ENCODE peak calls at places on chromosomes 2 and 18, in six cellular contexts. One of them, this sample, is unnamed.

GRCh38 chr2:231929961-231930600 is 3.9 kb upstream of the NPPC start:
- DNase-seq in neuronal stem cell: no peak
- DNase-seq in IMR-90: peak; percentile 8
- DNase-seq in mesendoderm: peak; percentile 43
- DNase-seq in trophoblast cell: no peak
- DNase-seq in H9: peak; percentile 82
- DNase-seq in this sample: peak; percentile 25

GRCh38 chr2:46913471-46914381 is 1.9 kb downstream of the MCFD2 start:
- DNase-seq in H9: peak; percentile 45
- DNase-seq in IMR-90: peak; percentile 78
- DNase-seq in neuronal stem cell: no peak
- DNase-seq in trophoblast cell: no peak
- DNase-seq in mesendoderm: peak; percentile 73
- DNase-seq in this sample: peak; percentile 76

GRCh38 chr2:148917431-148917830 is 42.4 kb downstream of the KIF5C start:
- DNase-seq in IMR-90: no peak
- DNase-seq in H9: no peak
- DNase-seq in mesendoderm: no peak
- DNase-seq in neuronal stem cell: no peak
- DNase-seq in trophoblast cell: no peak
- DNase-seq in this sample: no peak

GRCh38 chr2:33115728-33116127 is 169.0 kb downstream of the LTBP1 start:
- DNase-seq in H9: no peak
- DNase-seq in mesendoderm: no peak
- DNase-seq in trophoblast cell: no peak
- DNase-seq in IMR-90: no peak
- DNase-seq in neuronal stem cell: no peak
- DNase-seq in this sample: no peak

GRCh38 chr2:35447210-35447609 is 908.4 kb upstream of the CRIM1 start:
- DNase-seq in mesendoderm: no peak
- DNase-seq in neuronal stem cell: no peak
- DNase-seq in H9: no peak
- DNase-seq in trophoblast cell: peak; percentile 5
- DNase-seq in IMR-90: no peak
- DNase-seq in this sample: peak; percentile 50

GRCh38 chr2:136117391-136117841 is 533 bp downstream of the CXCR4 start:
- DNase-seq in IMR-90: peak; percentile 26
- DNase-seq in neuronal stem cell: peak; percentile 61
- DNase-seq in trophoblast cell: peak; percentile 51
- DNase-seq in mesendoderm: peak; percentile 36
- DNase-seq in H9: peak; percentile 47
- DNase-seq in this sample: peak; percentile 34

GRCh38 chr2:151156943-151157705 is 104.5 kb downstream of the RBM43 start:
- DNase-seq in mesendoderm: no peak
- DNase-seq in IMR-90: peak; percentile 30
- DNase-seq in H9: no peak
- DNase-seq in trophoblast cell: peak; percentile 2
- DNase-seq in neuronal stem cell: no peak
- DNase-seq in this sample: no peak

GRCh38 chr2:5373200-5373599 is 319.0 kb upstream of the SOX11 start:
- DNase-seq in IMR-90: no peak
- DNase-seq in trophoblast cell: no peak
- DNase-seq in neuronal stem cell: peak; percentile 86
- DNase-seq in H9: peak; percentile 75
- DNase-seq in mesendoderm: peak; percentile 90
- DNase-seq in this sample: no peak

GRCh38 chr18:11995445-11996189 is 14.3 kb downstream of the IMPA2 start:
- DNase-seq in mesendoderm: peak; percentile 89
- DNase-seq in IMR-90: peak; percentile 77
- DNase-seq in H9: peak; percentile 67
- DNase-seq in neuronal stem cell: peak; percentile 48
- DNase-seq in trophoblast cell: peak; percentile 77
- DNase-seq in this sample: peak; percentile 78

GRCh38 chr2:226726546-226726945 is 73.1 kb downstream of the IRS1 start:
- DNase-seq in IMR-90: peak; percentile 63
- DNase-seq in mesendoderm: no peak
- DNase-seq in H9: no peak
- DNase-seq in neuronal stem cell: no peak
- DNase-seq in trophoblast cell: no peak
- DNase-seq in this sample: no peak

GRCh38 chr18:21762181-21762772 is 21.7 kb downstream of the MIB1 start:
- DNase-seq in IMR-90: no peak
- DNase-seq in mesendoderm: no peak
- DNase-seq in trophoblast cell: no peak
- DNase-seq in neuronal stem cell: no peak
- DNase-seq in H9: no peak
- DNase-seq in this sample: no peak

GRCh38 chr2:47437287-47437686 is 34.3 kb downstream of the MSH2 start:
- DNase-seq in neuronal stem cell: no peak
- DNase-seq in IMR-90: peak; percentile 47
- DNase-seq in H9: no peak
- DNase-seq in trophoblast cell: peak; percentile 60
- DNase-seq in mesendoderm: peak; percentile 37
- DNase-seq in this sample: peak; percentile 52

GRCh38 chr2:230898016-230898415 is 27.0 kb downstream of the GPR55 start:
- DNase-seq in neuronal stem cell: no peak
- DNase-seq in trophoblast cell: no peak
- DNase-seq in IMR-90: no peak
- DNase-seq in mesendoderm: no peak
- DNase-seq in H9: peak; percentile 19
- DNase-seq in this sample: no peak
- H3K27me3 ChIP-seq in neuronal stem cell: no peaks in the 10 kb centered on the region
- H3K27me3 ChIP-seq in trophoblast cell: no peaks in the 10 kb centered on the region
- H3K27me3 ChIP-seq in IMR-90: peaks cover 56% of the 10 kb centered on the region
- H3K27me3 ChIP-seq in mesendoderm: no peaks in the 10 kb centered on the region
- H3K27me3 ChIP-seq in H9: no peaks in the 10 kb centered on the region
- H3K27me3 ChIP-seq in this sample: peaks cover 64% of the 10 kb centered on the region

DNA sequence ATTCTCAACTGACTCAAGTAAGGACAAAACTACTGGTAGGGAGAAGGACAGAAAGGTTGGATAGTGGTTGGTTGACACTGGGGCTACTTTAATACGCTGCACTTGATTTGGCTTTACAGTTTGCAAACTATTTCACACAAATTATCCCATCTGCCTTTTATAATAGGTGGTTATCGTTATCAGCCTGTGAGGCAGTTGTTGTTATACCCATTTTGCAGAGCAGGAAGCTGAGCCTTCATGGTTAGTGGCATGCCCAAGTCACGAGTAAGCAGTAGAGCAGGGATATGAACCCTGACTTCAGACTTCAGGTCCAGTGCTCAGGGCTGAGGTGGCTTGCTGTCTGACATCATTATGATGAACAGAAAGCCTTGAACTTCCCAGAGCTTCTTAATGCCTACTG is 5.3 kb downstream of the CTIF start:
- DNase-seq in IMR-90: peak; percentile 48
- DNase-seq in neuronal stem cell: no peak
- DNase-seq in mesendoderm: peak; percentile 21
- DNase-seq in H9: no peak
- DNase-seq in trophoblast cell: no peak
- DNase-seq in this sample: no peak
- H2AK5ac ChIP-seq in IMR-90: peak overlapping the region; percentile 33
- H2AK5ac ChIP-seq in neuronal stem cell: no peak overlapping the region
- H2AK5ac ChIP-seq in mesendoderm: peak overlapping the region; percentile 84
- H2AK5ac ChIP-seq in H9: no peak overlapping the region
- H2AK5ac ChIP-seq in trophoblast cell: no peak overlapping the region
- H2AK5ac ChIP-seq in this sample: peak overlapping the region; percentile 1

GRCh38 chr2:156333274-156333950 is 891 bp upstream of the NR4A2 start:
- DNase-seq in H9: no peak
- DNase-seq in mesendoderm: no peak
- DNase-seq in trophoblast cell: peak; percentile 55
- DNase-seq in neuronal stem cell: no peak
- DNase-seq in IMR-90: no peak
- DNase-seq in this sample: no peak
- H3K27me3 ChIP-seq in H9: peaks cover 34% of the 10 kb centered on the region
- H3K27me3 ChIP-seq in mesendoderm: peaks cover 32% of the 10 kb centered on the region
- H3K27me3 ChIP-seq in trophoblast cell: peaks cover 28% of the 10 kb centered on the region
- H3K27me3 ChIP-seq in neuronal stem cell: peaks cover 52% of the 10 kb centered on the region
- H3K27me3 ChIP-seq in IMR-90: no peaks in the 10 kb centered on the region
- H3K27me3 ChIP-seq in this sample: peaks cover 29% of the 10 kb centered on the region

GRCh38 chr18:36185157-36185556 is 2.1 kb upstream of the MOCOS start:
- DNase-seq in trophoblast cell: no peak
- DNase-seq in neuronal stem cell: no peak
- DNase-seq in H9: no peak
- DNase-seq in IMR-90: no peak
- DNase-seq in mesendoderm: no peak
- DNase-seq in this sample: no peak
- H2AK5ac ChIP-seq in trophoblast cell: no peak overlapping the region
- H2AK5ac ChIP-seq in neuronal stem cell: no peak overlapping the region
- H2AK5ac ChIP-seq in H9: no peak overlapping the region
- H2AK5ac ChIP-seq in IMR-90: no peak overlapping the region
- H2AK5ac ChIP-seq in mesendoderm: no peak overlapping the region
- H2AK5ac ChIP-seq in this sample: peak overlapping the region; percentile 24

GRCh38 chr2:222302178-222303018 is 3.6 kb upstream of the PAX3 start:
- DNase-seq in trophoblast cell: no peak
- DNase-seq in neuronal stem cell: no peak
- DNase-seq in mesendoderm: no peak
- DNase-seq in IMR-90: no peak
- DNase-seq in H9: no peak
- DNase-seq in this sample: no peak

GRCh38 chr2:222303045-222303827 is 4.4 kb upstream of the PAX3 start:
- DNase-seq in H9: no peak
- DNase-seq in mesendoderm: no peak
- DNase-seq in neuronal stem cell: no peak
- DNase-seq in trophoblast cell: no peak
- DNase-seq in IMR-90: no peak
- DNase-seq in this sample: no peak

GRCh38 chr2:222299926-222300724 is 1.3 kb upstream of the PAX3 start:
- DNase-seq in H9: no peak
- DNase-seq in neuronal stem cell: no peak
- DNase-seq in mesendoderm: no peak
- DNase-seq in IMR-90: no peak
- DNase-seq in trophoblast cell: no peak
- DNase-seq in this sample: no peak

GRCh38 chr2:222300725-222301295 is 2.0 kb upstream of the PAX3 start:
- DNase-seq in neuronal stem cell: no peak
- DNase-seq in IMR-90: no peak
- DNase-seq in mesendoderm: peak; percentile 82
- DNase-seq in trophoblast cell: no peak
- DNase-seq in H9: no peak
- DNase-seq in this sample: no peak

DNA sequence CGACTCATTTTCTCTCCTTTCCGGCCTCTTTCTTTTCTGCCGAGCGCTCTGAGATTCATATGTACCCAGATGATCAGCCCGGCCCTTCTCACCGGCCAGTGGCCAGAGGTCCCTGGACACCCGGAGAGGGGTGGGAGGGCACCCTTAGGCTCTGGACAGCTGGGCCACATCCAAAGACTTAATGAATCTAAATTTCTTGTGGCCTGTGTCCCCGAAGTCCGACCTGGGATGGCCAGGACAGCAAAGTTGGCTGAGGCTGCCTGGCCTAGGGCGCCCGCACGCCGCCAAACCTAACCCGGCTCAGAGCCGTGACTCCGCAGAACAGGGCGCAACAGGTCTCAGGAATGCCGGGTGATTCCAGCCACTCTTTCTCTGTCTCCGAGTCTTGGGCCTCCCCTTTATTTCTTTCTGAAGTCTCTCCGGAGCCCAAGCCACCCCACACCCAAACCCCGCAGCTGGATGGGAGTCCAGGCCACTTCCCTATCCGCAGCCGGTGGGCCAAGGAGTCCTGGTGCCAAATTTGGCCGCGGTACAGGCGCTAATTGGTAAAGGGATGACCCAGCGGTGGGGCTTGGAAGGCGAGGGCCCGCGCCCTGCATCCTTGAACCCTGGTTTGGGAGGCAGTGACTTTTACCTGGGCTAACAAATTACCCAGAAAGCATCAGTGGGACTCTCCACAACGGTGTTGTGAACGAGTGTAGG is 2.6 kb upstream of the PAX3 start:
- DNase-seq in IMR-90: no peak
- DNase-seq in mesendoderm: no peak
- DNase-seq in neuronal stem cell: no peak
- DNase-seq in H9: no peak
- DNase-seq in trophoblast cell: no peak
- DNase-seq in this sample: no peak
- H3K27me3 ChIP-seq in IMR-90: peaks cover 100% of the 10 kb centered on the region
- H3K27me3 ChIP-seq in mesendoderm: peaks cover 93% of the 10 kb centered on the region
- H3K27me3 ChIP-seq in neuronal stem cell: peaks cover 100% of the 10 kb centered on the region
- H3K27me3 ChIP-seq in H9: peaks cover 100% of the 10 kb centered on the region
- H3K27me3 ChIP-seq in trophoblast cell: peaks cover 96% of the 10 kb centered on the region
- H3K27me3 ChIP-seq in this sample: peaks cover 100% of the 10 kb centered on the region

DNA sequence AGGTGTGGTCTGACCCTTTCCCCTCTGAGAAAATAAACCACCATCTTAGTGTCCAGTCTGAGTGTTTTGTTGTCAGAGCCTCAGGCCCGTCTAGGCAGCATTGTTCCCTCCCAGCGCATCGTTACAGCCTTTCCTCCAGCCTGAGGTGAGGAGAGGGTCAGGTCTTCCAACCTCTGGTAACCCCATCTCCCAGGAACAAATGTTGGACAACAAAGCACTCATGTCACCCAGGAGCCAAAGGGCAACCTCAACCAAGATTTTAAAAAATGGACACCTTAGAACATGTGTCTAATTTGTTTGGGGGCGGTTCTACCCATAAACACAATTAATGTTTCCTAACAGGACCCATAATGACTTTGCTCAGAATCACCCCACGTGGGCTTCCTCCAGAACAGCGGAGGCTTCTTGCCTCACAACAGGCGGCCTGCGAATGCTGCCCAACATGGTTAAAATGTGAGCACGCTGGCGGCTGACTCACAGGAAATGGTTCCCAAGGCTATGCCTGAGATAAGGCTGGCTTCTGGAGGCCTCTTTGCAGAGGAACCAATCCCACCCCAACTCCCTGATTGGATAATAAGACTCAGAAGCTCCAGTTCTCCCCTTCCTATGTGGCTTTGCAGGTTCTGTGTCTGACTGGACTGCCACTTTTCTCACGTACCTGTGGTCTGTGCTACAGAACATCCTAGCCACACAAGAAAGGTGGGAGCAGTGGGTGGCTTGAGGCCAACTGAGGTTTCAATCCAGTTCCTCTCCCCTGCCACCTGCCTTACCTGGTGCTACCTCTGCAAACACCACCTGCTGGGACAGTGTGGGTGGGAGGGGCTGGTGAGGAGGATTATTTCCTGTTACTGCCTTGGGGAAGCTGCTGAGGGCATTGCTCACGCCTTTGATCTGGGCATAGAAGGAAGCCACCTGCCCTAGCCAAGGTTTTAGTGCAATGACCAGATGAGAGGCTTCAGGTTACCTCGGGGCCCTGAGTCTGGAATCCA is 108.8 kb downstream of the B3GNT2 start:
- DNase-seq in H9: peak; percentile 69
- DNase-seq in neuronal stem cell: no peak
- DNase-seq in trophoblast cell: peak; percentile 69
- DNase-seq in mesendoderm: peak; percentile 92
- DNase-seq in IMR-90: peak; percentile 73
- DNase-seq in this sample: peak; percentile 95
- H2AK5ac ChIP-seq in H9: no peak overlapping the region
- H2AK5ac ChIP-seq in neuronal stem cell: no peak overlapping the region
- H2AK5ac ChIP-seq in trophoblast cell: peak overlapping the region; percentile 16
- H2AK5ac ChIP-seq in mesendoderm: peak overlapping the region; percentile 2
- H2AK5ac ChIP-seq in IMR-90: no peak overlapping the region
- H2AK5ac ChIP-seq in this sample: peak overlapping the region; percentile 99